ENCODE peak calls at places on chromosomes 2 and 18, in six cellular contexts. One of them, this sample, is unnamed.
A peak's percentile ranks its signal among the peaks of the same experiment; 100 is the strongest.

GRCh38 chr18:38868757-38869156 is 1303.2 kb upstream of the CELF4 start:
- DNase-seq in activated CD8-positive, alpha-beta T cell treated with anti-CD3 and anti-CD28 coated beads for 36 hours: no peak
- DNase-seq in NCI-H446: no peak
- DNase-seq in NCI-H345: no peak
- DNase-seq in LoVo: no peak
- DNase-seq in NAMALWA: no peak
- DNase-seq in this sample: no peak

GRCh38 chr2:56104951-56105350 is 78.8 kb upstream of the CCDC85A start:
- DNase-seq in activated CD8-positive, alpha-beta T cell treated with anti-CD3 and anti-CD28 coated beads for 36 hours: no peak
- DNase-seq in NCI-H446: no peak
- DNase-seq in NCI-H345: no peak
- DNase-seq in LoVo: no peak
- DNase-seq in NAMALWA: no peak
- DNase-seq in this sample: no peak

GRCh38 chr2:84969511-84970265 is 1.3 kb upstream of the KCMF1 start:
- DNase-seq in activated CD8-positive, alpha-beta T cell treated with anti-CD3 and anti-CD28 coated beads for 36 hours: peak; percentile 40
- DNase-seq in NCI-H446: no peak
- DNase-seq in NCI-H345: no peak
- DNase-seq in LoVo: no peak
- DNase-seq in NAMALWA: peak; percentile 67
- DNase-seq in this sample: no peak

GRCh38 chr2:210593166-210593565 is 36.8 kb downstream of the CPS1 start:
- DNase-seq in activated CD8-positive, alpha-beta T cell treated with anti-CD3 and anti-CD28 coated beads for 36 hours: no peak
- DNase-seq in NCI-H446: no peak
- DNase-seq in NCI-H345: no peak
- DNase-seq in LoVo: no peak
- DNase-seq in NAMALWA: no peak
- DNase-seq in this sample: no peak

GRCh38 chr2:51813245-51813644 is 781.3 kb upstream of the NRXN1 start:
- DNase-seq in activated CD8-positive, alpha-beta T cell treated with anti-CD3 and anti-CD28 coated beads for 36 hours: no peak
- DNase-seq in NCI-H446: no peak
- DNase-seq in NCI-H345: no peak
- DNase-seq in LoVo: no peak
- DNase-seq in NAMALWA: no peak
- DNase-seq in this sample: no peak

GRCh38 chr2:18178736-18179349 is 300.4 kb downstream of the KCNS3 start:
- DNase-seq in activated CD8-positive, alpha-beta T cell treated with anti-CD3 and anti-CD28 coated beads for 36 hours: peak; percentile 48
- DNase-seq in NCI-H446: peak; percentile 77
- DNase-seq in NCI-H345: peak; percentile 77
- DNase-seq in LoVo: peak; percentile 58
- DNase-seq in NAMALWA: peak; percentile 67
- DNase-seq in this sample: no peak

GRCh38 chr2:10410001-10410671 is 38.0 kb downstream of the ODC1 start:
- DNase-seq in activated CD8-positive, alpha-beta T cell treated with anti-CD3 and anti-CD28 coated beads for 36 hours: no peak
- DNase-seq in NCI-H446: no peak
- DNase-seq in NCI-H345: no peak
- DNase-seq in LoVo: no peak
- DNase-seq in NAMALWA: peak; percentile 85
- DNase-seq in this sample: no peak

GRCh38 chr2:98759338-98759737 is 28.4 kb upstream of the MGAT4A start:
- DNase-seq in activated CD8-positive, alpha-beta T cell treated with anti-CD3 and anti-CD28 coated beads for 36 hours: no peak
- DNase-seq in NCI-H446: no peak
- DNase-seq in NCI-H345: no peak
- DNase-seq in LoVo: no peak
- DNase-seq in NAMALWA: peak; percentile 34
- DNase-seq in this sample: no peak

GRCh38 chr2:129757915-129758421 is 221.5 kb upstream of the RAB6C start:
- DNase-seq in activated CD8-positive, alpha-beta T cell treated with anti-CD3 and anti-CD28 coated beads for 36 hours: no peak
- DNase-seq in NCI-H446: no peak
- DNase-seq in NCI-H345: no peak
- DNase-seq in LoVo: no peak
- DNase-seq in NAMALWA: no peak
- DNase-seq in this sample: no peak

GRCh38 chr2:62014102-62014501 is 108.6 kb downstream of the COMMD1 start:
- DNase-seq in activated CD8-positive, alpha-beta T cell treated with anti-CD3 and anti-CD28 coated beads for 36 hours: no peak
- DNase-seq in NCI-H446: peak; percentile 97
- DNase-seq in NCI-H345: no peak
- DNase-seq in LoVo: no peak
- DNase-seq in NAMALWA: no peak
- DNase-seq in this sample: peak; percentile 93

GRCh38 chr18:58586886-58587285 is 42.0 kb downstream of the ALPK2 start:
- DNase-seq in activated CD8-positive, alpha-beta T cell treated with anti-CD3 and anti-CD28 coated beads for 36 hours: no peak
- DNase-seq in NCI-H446: no peak
- DNase-seq in NCI-H345: no peak
- DNase-seq in LoVo: no peak
- DNase-seq in NAMALWA: no peak
- DNase-seq in this sample: no peak

GRCh38 chr18:1092228-1092627 is 187.6 kb downstream of the ADCYAP1 start:
- DNase-seq in activated CD8-positive, alpha-beta T cell treated with anti-CD3 and anti-CD28 coated beads for 36 hours: no peak
- DNase-seq in NCI-H446: no peak
- DNase-seq in NCI-H345: no peak
- DNase-seq in LoVo: no peak
- DNase-seq in NAMALWA: no peak
- DNase-seq in this sample: no peak